ENCODE peak calls at places on chromosomes 13 and 19, in five cellular contexts. P is SK-N-SH, O is K562, F is GM12891, M is H1. U is an unnamed sample.

GRCh38 chr13:51644649-51645048 is 60.4 kb downstream of the WDFY2 start:
- DNase-seq in F (no peak), P (no peak), M (no peak), O (no peak), U (no peak)

GRCh38 chr13:63605403-63605802 is 2189.8 kb upstream of the PCDH20 start:
- DNase-seq in M (no peak), P (no peak), F (no peak), O (no peak), U (no peak)

GRCh38 chr13:57925250-57925649 is 293.7 kb downstream of the PCDH17 start:
- DNase-seq in M (no peak), F (no peak), P (no peak), O (no peak), U (no peak)

GRCh38 chr19:4473708-4474503 is 1.8 kb downstream of the HDGFL2 start:
- DNase-seq in F (no peak), O (no peak), M (peak), P (peak), U (no peak)

GRCh38 chr19:2043269-2043641 is 7.8 kb downstream of the MKNK2 start:
- DNase-seq in M (peak), P (no peak), O (no peak), F (no peak), U (no peak)

GRCh38 chr19:56423276-56423984 is 19.3 kb downstream of the ZNF583 start:
- DNase-seq in P (no peak), O (no peak), M (no peak), F (no peak), U (no peak)

GRCh38 chr19:44111910-44112463 is 1.2 kb upstream of the ZNF225 start:
- DNase-seq in M (peak), O (peak), P (peak), F (no peak), U (no peak)

GRCh38 chr13:51935326-51936171 is 73.8 kb downstream of the CCDC70 start:
- DNase-seq in M (peak), P (peak), O (peak), F (no peak), U (no peak)

GRCh38 chr13:54366728-54367127 is 1338.1 kb downstream of the OLFM4 start:
- DNase-seq in M (no peak), O (no peak), F (no peak), P (no peak), U (no peak)

GRCh38 chr19:31297991-31298390 is 51.2 kb downstream of the TSHZ3 start:
- DNase-seq in O (no peak), F (no peak), P (no peak), M (no peak), U (no peak)

GRCh38 chr13:110771194-110771593 is 57.7 kb downstream of the ING1 start:
- DNase-seq in P (no peak), M (no peak), O (no peak), F (no peak), U (no peak)

GRCh38 chr13:111461445-111462149 is 141.2 kb downstream of the TEX29 start:
- DNase-seq in M (peak), P (no peak), O (no peak), F (no peak), U (no peak)

GRCh38 chr19:46115396-46116109 is 8.9 kb downstream of the IGFL3 start:
- DNase-seq in F (peak), O (no peak), M (no peak), P (peak), U (peak)

GRCh38 chr13:112658807-112659206 is 31.0 kb upstream of the ATP11A start:
- DNase-seq in F (no peak), M (no peak), O (no peak), P (no peak), U (no peak)

GRCh38 chr13:73467103-73467502 is 408.3 kb downstream of the KLF5 start:
- DNase-seq in M (no peak), O (no peak), F (no peak), P (no peak), U (no peak)

GRCh38 chr13:42486711-42487198 is 87.2 kb upstream of the TNFSF11 start:
- DNase-seq in P (no peak), F (no peak), M (no peak), O (no peak), U (no peak)

GRCh38 chr19:2475018-2475701 is 767 bp upstream of the GADD45B start:
- DNase-seq in O (peak), M (peak), F (no peak), P (peak), U (no peak)

GRCh38 chr19:12647490-12648071 is 19.0 kb downstream of the MAN2B1 start:
- DNase-seq in M (peak), P (peak), F (no peak), O (peak), U (no peak)

GRCh38 chr19:35350591-35350990 is 2.9 kb downstream of the FFAR1 start:
- DNase-seq in F (no peak), P (no peak), M (peak), O (no peak), U (no peak)

GRCh38 chr19:36136975-36137686 is 2.7 kb upstream of the CAPNS1 start:
- DNase-seq in P (no peak), M (no peak), O (no peak), F (no peak), U (no peak)

GRCh38 chr13:94481966-94482365 is 2.5 kb upstream of the DCT start:
- DNase-seq in F (no peak), P (no peak), M (no peak), O (no peak), U (no peak)

GRCh38 chr13:21675095-21676007 is 4.5 kb downstream of the FGF9 start:
- DNase-seq in F (no peak), M (peak), P (peak), O (no peak), U (peak)

GRCh38 chr19:55091955-55092354 is 16.3 kb downstream of the EPS8L1 start:
- DNase-seq in M (peak), P (peak), O (peak), F (no peak), U (no peak)
- TF ChIP-seq TAF1 in M (peak), P (no peak), O (no peak), F (no peak), U (no peak)

GRCh38 chr19:47157455-47158321 is 27.1 kb downstream of the SAE1 start:
- DNase-seq in P (no peak), O (no peak), M (peak), F (no peak), U (no peak)
- TF ChIP-seq TAF1 in P (no peak), O (no peak), M (no peak), F (no peak), U (no peak)

GRCh38 chr19:48938256-48938655 is 4.8 kb downstream of the DHDH start:
- DNase-seq in P (no peak), M (no peak), O (no peak), F (no peak), U (no peak)

GRCh38 chr19:48935864-48936263 is 2.4 kb downstream of the DHDH start:
- DNase-seq in M (no peak), O (no peak), F (no peak), P (no peak), U (no peak)

GRCh38 chr19:48933382-48933932 is at the start of gene DHDH:
- DNase-seq in F (peak), O (peak), M (peak), P (peak), U (peak)

GRCh38 chr19:48934837-48935236 is 1.3 kb downstream of the DHDH start:
- DNase-seq in F (no peak), P (no peak), O (no peak), M (peak), U (no peak)
- TF ChIP-seq TAF1 in F (no peak), P (no peak), O (no peak), M (no peak), U (no peak)

GRCh38 chr19:45112111-45112827 is 19.3 kb downstream of the PPP1R37 start:
- DNase-seq in O (no peak), P (no peak), M (no peak), F (no peak), U (no peak)
- TF ChIP-seq TAF1 in O (no peak), P (no peak), M (no peak), F (no peak), U (no peak)

GRCh38 chr13:49082653-49083536 is 107.2 kb downstream of the FNDC3A start:
- DNase-seq in F (no peak), O (no peak), P (no peak), M (no peak), U (no peak)
- TF ChIP-seq TAF1 in F (no peak), O (no peak), P (no peak), M (no peak), U (no peak)

GRCh38 chr19:39582891-39583625 is 19.3 kb upstream of the LGALS13 start:
- DNase-seq in O (no peak), F (no peak), M (no peak), P (no peak), U (no peak)
- TF ChIP-seq TAF1 in O (no peak), F (no peak), M (no peak), P (no peak), U (no peak)

GRCh38 chr13:76383671-76384461 is 502.3 kb downstream of the KCTD12 start:
- DNase-seq in O (no peak), P (peak), M (no peak), F (no peak), U (no peak)
- TF ChIP-seq TAF1 in O (no peak), P (no peak), M (no peak), F (no peak), U (no peak)

DNA sequence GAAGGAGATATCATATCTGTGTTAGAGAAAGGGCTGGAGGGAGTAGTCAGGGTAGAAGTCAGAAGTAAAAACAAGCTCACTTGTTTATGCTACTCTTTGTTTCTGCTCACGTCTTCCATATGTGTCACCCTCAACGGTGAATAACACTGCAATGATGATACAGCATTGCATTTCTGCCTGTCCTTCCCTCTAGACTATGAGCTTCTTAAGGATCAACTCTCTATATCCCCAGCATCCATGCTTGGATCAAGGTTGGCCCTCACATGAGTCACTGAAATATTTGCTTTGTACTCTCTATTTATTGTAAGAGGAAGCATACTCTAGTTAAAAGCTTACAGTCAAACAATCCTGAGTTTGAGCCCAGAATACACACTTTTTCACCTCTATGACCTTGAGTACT is 406.0 kb downstream of the RFC3 start:
- DNase-seq in O (no peak), F (no peak), P (no peak), M (no peak), U (no peak)
- TF ChIP-seq TAF1 in O (no peak), F (no peak), P (no peak), M (no peak), U (no peak)